ENCODE peak calls at places on chromosomes 12 and 14, in four cellular contexts. One of them, this sample, is unnamed.

GRCh38 chr14:46063872-46064271 is 587.7 kb downstream of the RPL10L start:
- DNase-seq in ovary: no peak
- DNase-seq in choroid plexus epithelial cell: peak; percentile 11
- DNase-seq in A673: peak; percentile 16
- DNase-seq in this sample: peak; percentile 95

GRCh38 chr14:65211341-65211987 is 109.1 kb upstream of the MAX start:
- DNase-seq in ovary: no peak
- DNase-seq in choroid plexus epithelial cell: peak; percentile 84
- DNase-seq in A673: no peak
- DNase-seq in this sample: no peak

GRCh38 chr12:49288412-49288853 is 6.5 kb upstream of the PRPH start:
- DNase-seq in ovary: peak; percentile 64
- DNase-seq in choroid plexus epithelial cell: peak; percentile 69
- DNase-seq in A673: peak; percentile 68
- DNase-seq in this sample: peak; percentile 61

GRCh38 chr14:58107947-58108552 is 44.0 kb downstream of the ARMH4 start:
- DNase-seq in ovary: peak; percentile 62
- DNase-seq in choroid plexus epithelial cell: peak; percentile 89
- DNase-seq in A673: peak; percentile 72
- DNase-seq in this sample: peak; percentile 68

GRCh38 chr12:52634266-52635056 is 16.1 kb upstream of the KRT73 start:
- DNase-seq in ovary: no peak
- DNase-seq in choroid plexus epithelial cell: no peak
- DNase-seq in A673: no peak
- DNase-seq in this sample: peak; percentile 36

GRCh38 chr14:64550539-64551333 is 975 bp downstream of the PPP1R36 start:
- DNase-seq in ovary: no peak
- DNase-seq in choroid plexus epithelial cell: no peak
- DNase-seq in A673: no peak
- DNase-seq in this sample: peak; percentile 90

GRCh38 chr12:57127101-57127709 is 1.1 kb upstream of the LRP1 start:
- DNase-seq in ovary: peak; percentile 74
- DNase-seq in choroid plexus epithelial cell: no peak
- DNase-seq in A673: no peak
- DNase-seq in this sample: peak; percentile 64

GRCh38 chr12:106179086-106179485 is 40.3 kb upstream of the NUAK1 start:
- DNase-seq in ovary: peak; percentile 73
- DNase-seq in choroid plexus epithelial cell: no peak
- DNase-seq in A673: peak; percentile 17
- DNase-seq in this sample: peak; percentile 99

GRCh38 chr14:93912785-93913184 is 14.4 kb upstream of the FAM181A start:
- DNase-seq in ovary: no peak
- DNase-seq in choroid plexus epithelial cell: no peak
- DNase-seq in A673: no peak
- DNase-seq in this sample: no peak

GRCh38 chr12:61757831-61758505 is 502.2 kb upstream of the USP15 start:
- DNase-seq in ovary: no peak
- DNase-seq in choroid plexus epithelial cell: peak; percentile 21
- DNase-seq in A673: peak; percentile 59
- DNase-seq in this sample: no peak

GRCh38 chr12:23628836-23629235 is 320.6 kb downstream of the SOX5 start:
- DNase-seq in ovary: no peak
- DNase-seq in choroid plexus epithelial cell: no peak
- DNase-seq in A673: no peak
- DNase-seq in this sample: no peak

GRCh38 chr12:103836345-103836744 is 4.7 kb downstream of the NT5DC3 start:
- DNase-seq in ovary: no peak
- DNase-seq in choroid plexus epithelial cell: no peak
- DNase-seq in A673: no peak
- DNase-seq in this sample: no peak

GRCh38 chr14:73176673-73177072 is 40.4 kb downstream of the PSEN1 start:
- DNase-seq in ovary: no peak
- DNase-seq in choroid plexus epithelial cell: peak; percentile 28
- DNase-seq in A673: no peak
- DNase-seq in this sample: no peak

GRCh38 chr12:28114488-28114887 is 75.8 kb upstream of the CCDC91 start:
- DNase-seq in ovary: no peak
- DNase-seq in choroid plexus epithelial cell: no peak
- DNase-seq in A673: no peak
- DNase-seq in this sample: no peak

GRCh38 chr12:17352164-17352563 is 737.8 kb downstream of the RERGL start:
- DNase-seq in ovary: no peak
- DNase-seq in choroid plexus epithelial cell: no peak
- DNase-seq in A673: no peak
- DNase-seq in this sample: no peak

GRCh38 chr14:79961197-79961596 is 250.1 kb downstream of the DIO2 start:
- DNase-seq in ovary: no peak
- DNase-seq in choroid plexus epithelial cell: no peak
- DNase-seq in A673: no peak
- DNase-seq in this sample: no peak

GRCh38 chr12:89162704-89163261 is 189.5 kb downstream of the DUSP6 start:
- DNase-seq in ovary: peak; percentile 48
- DNase-seq in choroid plexus epithelial cell: peak; percentile 99
- DNase-seq in A673: peak; percentile 96
- DNase-seq in this sample: no peak

GRCh38 chr14:90808759-90809529 is 7.3 kb downstream of the TTC7B start:
- DNase-seq in ovary: no peak
- DNase-seq in choroid plexus epithelial cell: no peak
- DNase-seq in A673: no peak
- DNase-seq in this sample: no peak

GRCh38 chr12:123957191-123957590 is 15.4 kb downstream of the CCDC92 start:
- DNase-seq in ovary: no peak
- DNase-seq in choroid plexus epithelial cell: no peak
- DNase-seq in A673: no peak
- DNase-seq in this sample: no peak

GRCh38 chr14:57865450-57866198 is at the start of gene SLC35F4:
- DNase-seq in ovary: no peak
- DNase-seq in choroid plexus epithelial cell: peak; percentile 14
- DNase-seq in A673: peak; percentile 73
- DNase-seq in this sample: peak; percentile 57

GRCh38 chr12:8996682-8997405 is 7.5 kb downstream of the KLRG1 start:
- DNase-seq in ovary: no peak
- DNase-seq in choroid plexus epithelial cell: peak; percentile 27
- DNase-seq in A673: no peak
- DNase-seq in this sample: no peak

GRCh38 chr12:108371801-108372344 is 32.8 kb upstream of the CMKLR1 start:
- DNase-seq in ovary: peak; percentile 19
- DNase-seq in choroid plexus epithelial cell: peak; percentile 82
- DNase-seq in A673: no peak
- DNase-seq in this sample: no peak

GRCh38 chr12:57111046-57111698 is at the start of gene STAT6:
- DNase-seq in ovary: peak; percentile 84
- DNase-seq in choroid plexus epithelial cell: peak; percentile 95
- DNase-seq in A673: peak; percentile 85
- DNase-seq in this sample: peak; percentile 14

GRCh38 chr14:50354527-50354926 is 42.2 kb downstream of the CDKL1 start:
- DNase-seq in ovary: no peak
- DNase-seq in choroid plexus epithelial cell: peak; percentile 76
- DNase-seq in A673: no peak
- DNase-seq in this sample: peak; percentile 54

GRCh38 chr14:55749201-55749812 is 169.3 kb downstream of the KTN1 start:
- DNase-seq in ovary: no peak
- DNase-seq in choroid plexus epithelial cell: peak; percentile 36
- DNase-seq in A673: peak; percentile 62
- DNase-seq in this sample: peak; percentile 83

GRCh38 chr12:3003593-3003992 is 44.4 kb downstream of the TEAD4 start:
- DNase-seq in ovary: no peak
- DNase-seq in choroid plexus epithelial cell: no peak
- DNase-seq in A673: no peak
- DNase-seq in this sample: no peak

GRCh38 chr12:77696183-77696582 is 134.5 kb upstream of the NAV3 start:
- DNase-seq in ovary: no peak
- DNase-seq in choroid plexus epithelial cell: peak; percentile 10
- DNase-seq in A673: no peak
- DNase-seq in this sample: no peak

GRCh38 chr14:81256289-81256960 is 35.7 kb upstream of the GTF2A1 start:
- DNase-seq in ovary: no peak
- DNase-seq in choroid plexus epithelial cell: no peak
- DNase-seq in A673: no peak
- DNase-seq in this sample: no peak

GRCh38 chr14:23366163-23366921 is 1.4 kb upstream of the EFS start:
- DNase-seq in ovary: peak; percentile 83
- DNase-seq in choroid plexus epithelial cell: peak; percentile 52
- DNase-seq in A673: peak; percentile 96
- DNase-seq in this sample: peak; percentile 65

GRCh38 chr14:38201137-38201828 is 6.4 kb upstream of the SSTR1 start:
- DNase-seq in ovary: no peak
- DNase-seq in choroid plexus epithelial cell: no peak
- DNase-seq in A673: no peak
- DNase-seq in this sample: no peak

GRCh38 chr12:111446631-111447570 is 41.2 kb downstream of the SH2B3 start:
- DNase-seq in ovary: no peak
- DNase-seq in choroid plexus epithelial cell: no peak
- DNase-seq in A673: peak; percentile 1
- DNase-seq in this sample: no peak

GRCh38 chr12:106145539-106146447 is 7.0 kb upstream of the NUAK1 start:
- DNase-seq in ovary: peak; percentile 24
- DNase-seq in choroid plexus epithelial cell: peak; percentile 53
- DNase-seq in A673: no peak
- DNase-seq in this sample: peak; percentile 72

GRCh38 chr14:36827861-36828260 is 166.2 kb downstream of the PAX9 start:
- DNase-seq in ovary: no peak
- DNase-seq in choroid plexus epithelial cell: no peak
- DNase-seq in A673: no peak
- DNase-seq in this sample: no peak

GRCh38 chr12:66717049-66717448 is 38.2 kb upstream of the GRIP1 start:
- DNase-seq in ovary: no peak
- DNase-seq in choroid plexus epithelial cell: no peak
- DNase-seq in A673: no peak
- DNase-seq in this sample: no peak

GRCh38 chr12:89040146-89040964 is 311.9 kb downstream of the DUSP6 start:
- DNase-seq in ovary: no peak
- DNase-seq in choroid plexus epithelial cell: peak; percentile 61
- DNase-seq in A673: peak; percentile 98
- DNase-seq in this sample: peak; percentile 8

GRCh38 chr12:793037-793436 is 40.7 kb downstream of the WNK1 start:
- DNase-seq in ovary: no peak
- DNase-seq in choroid plexus epithelial cell: no peak
- DNase-seq in A673: no peak
- DNase-seq in this sample: no peak

GRCh38 chr12:33322519-33322918 is 117.1 kb downstream of the SYT10 start:
- DNase-seq in ovary: no peak
- DNase-seq in choroid plexus epithelial cell: no peak
- DNase-seq in A673: no peak
- DNase-seq in this sample: no peak